ENCODE peak calls at places on chromosomes 6 and 20, in nine cellular contexts. One of them, this sample, is unnamed.

GRCh38 chr6:10837692-10837996 is 695 bp downstream of the MAK start:
- DNase-seq in NCI-H2171: no peak
- DNase-seq in AG09309: no peak
- DNase-seq in occipital lobe: no peak
- DNase-seq in endothelial cell: no peak
- DNase-seq in activated CD4-positive, alpha-beta T cell treated with anti-CD3 and anti-CD28 coated beads for 36 hours: no peak
- DNase-seq in upper lobe of right lung: no peak
- DNase-seq in GM04504: no peak
- DNase-seq in RCC 7860: no peak
- DNase-seq in this sample: peak

GRCh38 chr6:43282060-43282459 is 16.0 kb upstream of the SLC22A7 start:
- DNase-seq in NCI-H2171: no peak
- DNase-seq in AG09309: no peak
- DNase-seq in occipital lobe: no peak
- DNase-seq in endothelial cell: no peak
- DNase-seq in activated CD4-positive, alpha-beta T cell treated with anti-CD3 and anti-CD28 coated beads for 36 hours: no peak
- DNase-seq in upper lobe of right lung: no peak
- DNase-seq in GM04504: no peak
- DNase-seq in RCC 7860: no peak
- DNase-seq in this sample: no peak

GRCh38 chr6:146027586-146028249 is 1.1 kb upstream of the GRM1 start:
- DNase-seq in NCI-H2171: no peak
- DNase-seq in AG09309: no peak
- DNase-seq in occipital lobe: no peak
- DNase-seq in endothelial cell: peak
- DNase-seq in activated CD4-positive, alpha-beta T cell treated with anti-CD3 and anti-CD28 coated beads for 36 hours: peak
- DNase-seq in upper lobe of right lung: no peak
- DNase-seq in GM04504: no peak
- DNase-seq in RCC 7860: no peak
- DNase-seq in this sample: no peak

GRCh38 chr6:166490671-166491500 is 95.6 kb downstream of the RAMACL start:
- DNase-seq in NCI-H2171: peak
- DNase-seq in AG09309: no peak
- DNase-seq in occipital lobe: no peak
- DNase-seq in endothelial cell: no peak
- DNase-seq in activated CD4-positive, alpha-beta T cell treated with anti-CD3 and anti-CD28 coated beads for 36 hours: no peak
- DNase-seq in upper lobe of right lung: no peak
- DNase-seq in GM04504: no peak
- DNase-seq in RCC 7860: peak
- DNase-seq in this sample: peak

GRCh38 chr20:63555661-63556381 is 1.9 kb downstream of the FNDC11 start:
- DNase-seq in NCI-H2171: no peak
- DNase-seq in AG09309: no peak
- DNase-seq in occipital lobe: no peak
- DNase-seq in endothelial cell: no peak
- DNase-seq in activated CD4-positive, alpha-beta T cell treated with anti-CD3 and anti-CD28 coated beads for 36 hours: no peak
- DNase-seq in upper lobe of right lung: no peak
- DNase-seq in GM04504: no peak
- DNase-seq in RCC 7860: no peak
- DNase-seq in this sample: no peak

GRCh38 chr6:124683507-124683906 is 278.7 kb upstream of the RNF217 start:
- DNase-seq in NCI-H2171: no peak
- DNase-seq in AG09309: no peak
- DNase-seq in occipital lobe: no peak
- DNase-seq in endothelial cell: no peak
- DNase-seq in activated CD4-positive, alpha-beta T cell treated with anti-CD3 and anti-CD28 coated beads for 36 hours: no peak
- DNase-seq in upper lobe of right lung: no peak
- DNase-seq in GM04504: no peak
- DNase-seq in RCC 7860: no peak
- DNase-seq in this sample: no peak

GRCh38 chr20:50338479-50339195 is 148.0 kb downstream of the CEBPB start:
- DNase-seq in NCI-H2171: no peak
- DNase-seq in AG09309: no peak
- DNase-seq in occipital lobe: no peak
- DNase-seq in endothelial cell: no peak
- DNase-seq in activated CD4-positive, alpha-beta T cell treated with anti-CD3 and anti-CD28 coated beads for 36 hours: peak
- DNase-seq in upper lobe of right lung: no peak
- DNase-seq in GM04504: no peak
- DNase-seq in RCC 7860: no peak
- DNase-seq in this sample: peak

GRCh38 chr6:127514396-127515227 is 4.5 kb downstream of the MTCL3 start:
- DNase-seq in NCI-H2171: peak
- DNase-seq in AG09309: no peak
- DNase-seq in occipital lobe: peak
- DNase-seq in endothelial cell: peak
- DNase-seq in activated CD4-positive, alpha-beta T cell treated with anti-CD3 and anti-CD28 coated beads for 36 hours: peak
- DNase-seq in upper lobe of right lung: peak
- DNase-seq in GM04504: no peak
- DNase-seq in RCC 7860: no peak
- DNase-seq in this sample: peak

GRCh38 chr6:5746392-5747140 is 260.2 kb downstream of the NRN1 start:
- DNase-seq in NCI-H2171: no peak
- DNase-seq in AG09309: no peak
- DNase-seq in occipital lobe: no peak
- DNase-seq in endothelial cell: peak
- DNase-seq in activated CD4-positive, alpha-beta T cell treated with anti-CD3 and anti-CD28 coated beads for 36 hours: peak
- DNase-seq in upper lobe of right lung: no peak
- DNase-seq in GM04504: no peak
- DNase-seq in RCC 7860: no peak
- DNase-seq in this sample: no peak

GRCh38 chr6:138498575-138499302 is 555 bp downstream of the NHSL1 start:
- DNase-seq in NCI-H2171: no peak
- DNase-seq in AG09309: no peak
- DNase-seq in occipital lobe: no peak
- DNase-seq in endothelial cell: no peak
- DNase-seq in activated CD4-positive, alpha-beta T cell treated with anti-CD3 and anti-CD28 coated beads for 36 hours: no peak
- DNase-seq in upper lobe of right lung: no peak
- DNase-seq in GM04504: no peak
- DNase-seq in RCC 7860: no peak
- DNase-seq in this sample: no peak

GRCh38 chr20:48194026-48194425 is 408.7 kb upstream of the SULF2 start:
- DNase-seq in NCI-H2171: no peak
- DNase-seq in AG09309: no peak
- DNase-seq in occipital lobe: no peak
- DNase-seq in endothelial cell: no peak
- DNase-seq in activated CD4-positive, alpha-beta T cell treated with anti-CD3 and anti-CD28 coated beads for 36 hours: no peak
- DNase-seq in upper lobe of right lung: no peak
- DNase-seq in GM04504: no peak
- DNase-seq in RCC 7860: no peak
- DNase-seq in this sample: no peak

GRCh38 chr20:2101057-2101934 is at the start of gene STK35:
- DNase-seq in NCI-H2171: peak
- DNase-seq in AG09309: no peak
- DNase-seq in occipital lobe: peak
- DNase-seq in endothelial cell: peak
- DNase-seq in activated CD4-positive, alpha-beta T cell treated with anti-CD3 and anti-CD28 coated beads for 36 hours: peak
- DNase-seq in upper lobe of right lung: no peak
- DNase-seq in GM04504: no peak
- DNase-seq in RCC 7860: peak
- DNase-seq in this sample: peak

GRCh38 chr6:49553353-49553752 is 2.9 kb downstream of the C6orf141 start:
- DNase-seq in NCI-H2171: no peak
- DNase-seq in AG09309: no peak
- DNase-seq in occipital lobe: no peak
- DNase-seq in endothelial cell: no peak
- DNase-seq in activated CD4-positive, alpha-beta T cell treated with anti-CD3 and anti-CD28 coated beads for 36 hours: no peak
- DNase-seq in upper lobe of right lung: no peak
- DNase-seq in GM04504: peak
- DNase-seq in RCC 7860: peak
- DNase-seq in this sample: no peak

GRCh38 chr6:44040786-44041185 is 86.5 kb downstream of the MRPL14 start:
- DNase-seq in NCI-H2171: no peak
- DNase-seq in AG09309: no peak
- DNase-seq in occipital lobe: no peak
- DNase-seq in endothelial cell: no peak
- DNase-seq in activated CD4-positive, alpha-beta T cell treated with anti-CD3 and anti-CD28 coated beads for 36 hours: no peak
- DNase-seq in upper lobe of right lung: peak
- DNase-seq in GM04504: no peak
- DNase-seq in RCC 7860: no peak
- DNase-seq in this sample: no peak

GRCh38 chr6:66662196-66662595 is 955.2 kb upstream of the EYS start:
- DNase-seq in NCI-H2171: no peak
- DNase-seq in AG09309: no peak
- DNase-seq in occipital lobe: no peak
- DNase-seq in endothelial cell: no peak
- DNase-seq in activated CD4-positive, alpha-beta T cell treated with anti-CD3 and anti-CD28 coated beads for 36 hours: no peak
- DNase-seq in upper lobe of right lung: no peak
- DNase-seq in GM04504: no peak
- DNase-seq in RCC 7860: no peak
- DNase-seq in this sample: peak

GRCh38 chr6:138678168-138678567 is 95.4 kb upstream of the CCDC28A start:
- DNase-seq in NCI-H2171: no peak
- DNase-seq in AG09309: no peak
- DNase-seq in occipital lobe: no peak
- DNase-seq in endothelial cell: no peak
- DNase-seq in activated CD4-positive, alpha-beta T cell treated with anti-CD3 and anti-CD28 coated beads for 36 hours: no peak
- DNase-seq in upper lobe of right lung: no peak
- DNase-seq in GM04504: no peak
- DNase-seq in RCC 7860: no peak
- DNase-seq in this sample: no peak

GRCh38 chr6:136956590-136957573 is 34.8 kb downstream of the SLC35D3 start:
- DNase-seq in NCI-H2171: no peak
- DNase-seq in AG09309: no peak
- DNase-seq in occipital lobe: no peak
- DNase-seq in endothelial cell: peak
- DNase-seq in activated CD4-positive, alpha-beta T cell treated with anti-CD3 and anti-CD28 coated beads for 36 hours: no peak
- DNase-seq in upper lobe of right lung: no peak
- DNase-seq in GM04504: no peak
- DNase-seq in RCC 7860: no peak
- DNase-seq in this sample: no peak